ENCODE peak calls at places on chromosomes 12 and 14, in eight cellular contexts. N is pancreas; F is cardiac muscle cell; M is tibial nerve; P is CD8-positive, alpha-beta T cell; L is H1; T is small intestine; V is endodermal cell. D is an unnamed sample.

GRCh38 chr12:121325922-121326396 is 26.3 kb downstream of the ANAPC5 start:
- DNase-seq in M (no peak), F (no peak), T (no peak), N (peak; percentile 52), L (no peak), P (no peak), V (peak; percentile 38), D (no peak)

GRCh38 chr14:64218344-64219240 is 75.6 kb downstream of the ESR2 start:
- DNase-seq in N (no peak), L (no peak), F (peak; percentile 30), V (no peak), T (no peak), M (no peak), P (no peak), D (no peak)

GRCh38 chr14:83713736-83714135 is 1816.2 kb upstream of the FLRT2 start:
- DNase-seq in L (no peak), F (no peak), T (no peak), N (no peak), V (no peak), M (no peak), P (no peak), D (no peak)

GRCh38 chr14:87233266-87233665 is 759.7 kb downstream of the GALC start:
- DNase-seq in T (no peak), M (no peak), L (no peak), V (peak; percentile 56), P (no peak), N (no peak), F (no peak), D (no peak)

GRCh38 chr12:101327547-101327946 is 47.6 kb downstream of the UTP20 start:
- DNase-seq in L (no peak), N (no peak), P (no peak), F (no peak), T (no peak), M (no peak), V (no peak), D (no peak)

GRCh38 chr12:114976959-114977358 is 293.0 kb upstream of the TBX3 start:
- DNase-seq in M (no peak), V (no peak), L (no peak), N (no peak), T (no peak), P (no peak), F (no peak), D (no peak)

GRCh38 chr14:32469388-32470160 is 140.5 kb downstream of the AKAP6 start:
- DNase-seq in N (no peak), F (peak; percentile 54), M (no peak), V (no peak), P (no peak), T (peak; percentile 29), L (no peak), D (no peak)

GRCh38 chr12:124609041-124609984 is 41.9 kb upstream of the NCOR2 start:
- DNase-seq in P (peak; percentile 90), T (peak; percentile 97), L (no peak), V (peak; percentile 78), N (peak; percentile 99), M (peak; percentile 63), F (no peak), D (peak; percentile 92)

GRCh38 chr14:102829106-102829505 is 51.9 kb downstream of the TRAF3 start:
- DNase-seq in P (no peak), T (no peak), L (no peak), F (no peak), V (no peak), N (no peak), M (no peak), D (no peak)

GRCh38 chr12:91743727-91744126 is 401.9 kb downstream of the BTG1 start:
- DNase-seq in M (no peak), P (no peak), T (no peak), L (no peak), F (no peak), V (no peak), N (no peak), D (no peak)

GRCh38 chr12:101875112-101875961 is 2.0 kb upstream of the DRAM1 start:
- DNase-seq in F (no peak), V (no peak), N (no peak), P (no peak), T (no peak), M (no peak), L (no peak), D (no peak)

GRCh38 chr12:66035289-66035961 is 95.1 kb downstream of the LLPH start:
- DNase-seq in V (no peak), L (no peak), F (peak; percentile 31), P (no peak), M (no peak), T (peak; percentile 1), N (no peak), D (no peak)

GRCh38 chr14:103121161-103121845 is 2.0 kb upstream of the TNFAIP2 start:
- DNase-seq in M (peak; percentile 55), T (peak; percentile 51), V (peak; percentile 79), N (peak; percentile 72), L (no peak), P (no peak), F (no peak), D (no peak)

GRCh38 chr12:2934371-2934770 is 24.8 kb upstream of the TEAD4 start:
- DNase-seq in T (no peak), L (no peak), P (no peak), F (no peak), V (no peak), M (no peak), N (no peak), D (no peak)

GRCh38 chr14:90301580-90302181 is 30.1 kb downstream of the NRDE2 start:
- DNase-seq in T (peak; percentile 78), L (no peak), N (no peak), V (no peak), P (no peak), M (no peak), F (peak; percentile 30), D (no peak)

GRCh38 chr12:89225808-89226368 is 126.4 kb downstream of the DUSP6 start:
- DNase-seq in F (no peak), T (peak; percentile 87), N (no peak), P (no peak), L (no peak), V (peak; percentile 76), M (no peak), D (no peak)

GRCh38 chr12:124578854-124579253 is 11.4 kb upstream of the NCOR2 start:
- DNase-seq in V (no peak), M (no peak), P (no peak), F (no peak), L (no peak), N (peak; percentile 4), T (no peak), D (no peak)

GRCh38 chr14:94473666-94474410 is 2.2 kb downstream of the SERPINA9 start:
- DNase-seq in L (no peak), F (no peak), M (no peak), V (no peak), N (no peak), P (no peak), T (no peak), D (no peak)

GRCh38 chr12:93163260-93164036 is 214.3 kb upstream of the NUDT4 start:
- DNase-seq in P (no peak), M (no peak), L (no peak), F (no peak), V (no peak), T (no peak), N (no peak), D (no peak)

GRCh38 chr12:42332301-42332894 is 6.4 kb downstream of the PPHLN1 start:
- DNase-seq in M (no peak), T (peak; percentile 58), V (no peak), L (no peak), F (peak; percentile 58), N (no peak), P (no peak), D (no peak)

GRCh38 chr12:74337951-74338350 is 199.7 kb upstream of the ATXN7L3B start:
- DNase-seq in M (no peak), F (no peak), N (no peak), V (no peak), T (no peak), L (no peak), P (no peak), D (no peak)

GRCh38 chr14:31583043-31583442 is 21.8 kb downstream of the NUBPL start:
- DNase-seq in T (no peak), L (no peak), F (no peak), M (no peak), N (no peak), V (no peak), P (no peak), D (no peak)

GRCh38 chr14:20278414-20278813 is 27.3 kb downstream of the TTC5 start:
- DNase-seq in V (no peak), T (peak; percentile 8), P (no peak), M (peak; percentile 16), F (no peak), N (no peak), L (no peak), D (no peak)

GRCh38 chr14:90513151-90514014 is 116.6 kb downstream of the CALM1 start:
- DNase-seq in V (peak; percentile 75), F (no peak), N (peak; percentile 93), M (peak; percentile 47), L (no peak), P (no peak), T (peak; percentile 91), D (no peak)

GRCh38 chr14:99578541-99579044 is 25.4 kb downstream of the CCDC85C start:
- DNase-seq in N (peak; percentile 64), P (no peak), F (no peak), V (no peak), L (no peak), T (no peak), M (no peak), D (no peak)

GRCh38 chr14:37171678-37172023 is 755 bp downstream of the SLC25A21 start:
- DNase-seq in M (no peak), F (no peak), L (no peak), T (no peak), N (no peak), P (no peak), V (no peak), D (no peak)
- H3K27ac ChIP-seq in M (peak overlapping the region; percentile 89), F (peak overlapping the region; percentile 82), L (peak overlapping the region; percentile 88), T (peak overlapping the region; percentile 88), N (peak overlapping the region; percentile 68), P (no peak overlapping the region), V (peak overlapping the region; percentile 91), D (no peak overlapping the region)

GRCh38 chr14:75610839-75611238 is 32.4 kb downstream of the FLVCR2 start:
- DNase-seq in T (no peak), V (no peak), N (no peak), F (no peak), L (no peak), P (no peak), M (no peak), D (no peak)
- H3K9me3 ChIP-seq in T (no peaks in the 10 kb centered on the region), V (peaks cover 31% of the 10 kb centered on the region), N (no peaks in the 10 kb centered on the region), F (no peaks in the 10 kb centered on the region), L (no peaks in the 10 kb centered on the region), P (no peaks in the 10 kb centered on the region), M (no peaks in the 10 kb centered on the region), D (peaks cover 7% of the 10 kb centered on the region)

GRCh38 chr12:79938843-79939242 is 3.9 kb upstream of the PPP1R12A start:
- DNase-seq in V (no peak), M (no peak), N (no peak), L (no peak), T (no peak), P (no peak), F (no peak), D (no peak)
- H3K27ac ChIP-seq in V (no peak overlapping the region), M (no peak overlapping the region), N (no peak overlapping the region), L (no peak overlapping the region), T (no peak overlapping the region), P (no peak overlapping the region), F (no peak overlapping the region), D (no peak overlapping the region)

DNA sequence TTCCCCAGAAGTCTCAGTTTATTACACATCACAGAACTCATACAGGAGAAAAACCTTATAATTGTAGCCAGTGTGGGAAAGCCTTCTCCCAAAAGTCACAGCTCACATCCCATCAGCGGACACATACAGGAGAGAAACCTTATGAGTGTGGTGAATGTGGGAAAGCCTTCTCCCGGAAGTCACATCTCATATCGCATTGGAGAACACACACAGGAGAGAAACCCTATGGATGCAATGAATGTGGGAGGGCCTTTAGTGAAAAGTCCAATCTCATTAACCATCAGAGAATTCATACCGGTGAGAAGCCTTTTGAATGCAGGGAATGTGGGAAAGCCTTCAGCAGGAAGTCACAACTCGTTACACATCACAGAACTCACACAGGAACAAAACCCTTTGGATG is 20.1 kb downstream of the ZNF84 start:
- DNase-seq in F (no peak), P (no peak), V (no peak), N (no peak), L (no peak), T (no peak), M (no peak), D (no peak)
- H3K9me3 ChIP-seq in F (peaks cover 48% of the 10 kb centered on the region), P (peaks cover 79% of the 10 kb centered on the region), V (peaks cover 99% of the 10 kb centered on the region), N (peaks cover 5% of the 10 kb centered on the region), L (peaks cover 83% of the 10 kb centered on the region), T (peaks cover 3% of the 10 kb centered on the region), M (peaks cover 31% of the 10 kb centered on the region), D (peaks cover 82% of the 10 kb centered on the region)